ENCODE peak calls at places on chromosomes 16 and 17, in nine cellular contexts. B is psoas muscle; Q is Peyer's patch; J is HL-60; H is effector memory CD4-positive, alpha-beta T cell; K is tibial artery; E is heart right ventricle; U is neuronal stem cell; O is A673. A is an unnamed sample.

GRCh38 chr17:41324180-41325075 is 8.9 kb upstream of the KRTAP17-1 start:
- DNase-seq in B (no peak), Q (no peak), J (no peak), H (no peak), K (no peak), E (no peak), U (peak; percentile 12), O (no peak), A (no peak)

GRCh38 chr17:80254396-80255241 is 6.0 kb upstream of the RNF213 start:
- DNase-seq in B (no peak), Q (no peak), J (peak; percentile 50), H (peak; percentile 42), K (no peak), E (no peak), U (no peak), O (peak; percentile 54), A (peak; percentile 83)

GRCh38 chr16:85329999-85330693 is 217.9 kb upstream of the CIBAR2 start:
- DNase-seq in B (no peak), Q (no peak), J (no peak), H (no peak), K (no peak), E (no peak), U (peak; percentile 54), O (no peak), A (no peak)

GRCh38 chr16:70391881-70392481 is 45.3 kb downstream of the DDX19A start:
- DNase-seq in B (peak; percentile 90), Q (no peak), J (no peak), H (no peak), K (no peak), E (peak; percentile 31), U (no peak), O (no peak), A (no peak)

GRCh38 chr17:63775420-63775819 is 1.4 kb downstream of the DDX42 start:
- DNase-seq in B (no peak), Q (no peak), J (no peak), H (no peak), K (no peak), E (no peak), U (no peak), O (no peak), A (no peak)

GRCh38 chr16:49011807-49012345 is 269.8 kb downstream of the CBLN1 start:
- DNase-seq in B (no peak), Q (no peak), J (no peak), H (no peak), K (no peak), E (no peak), U (no peak), O (no peak), A (no peak)

GRCh38 chr17:6853764-6854442 is 22.4 kb upstream of the TEKT1 start:
- DNase-seq in B (no peak), Q (no peak), J (no peak), H (no peak), K (no peak), E (no peak), U (no peak), O (peak; percentile 45), A (no peak)

GRCh38 chr17:76416447-76416846 is 32.0 kb downstream of the SPHK1 start:
- DNase-seq in B (no peak), Q (no peak), J (no peak), H (no peak), K (peak; percentile 47), E (no peak), U (no peak), O (no peak), A (no peak)

GRCh38 chr16:31072540-31073072 is 1.4 kb downstream of the ZNF668 start:
- DNase-seq in B (no peak), Q (peak; percentile 49), J (peak; percentile 68), H (no peak), K (no peak), E (no peak), U (peak; percentile 24), O (peak; percentile 48), A (no peak)

GRCh38 chr17:6523330-6523729 is 33.0 kb downstream of the PITPNM3 start:
- DNase-seq in B (no peak), Q (no peak), J (no peak), H (no peak), K (peak; percentile 25), E (no peak), U (no peak), O (no peak), A (no peak)

GRCh38 chr16:17927015-17927414 is 409.5 kb downstream of the NPIPA8 start:
- DNase-seq in B (no peak), Q (no peak), J (no peak), H (no peak), K (no peak), E (no peak), U (no peak), O (no peak), A (no peak)

GRCh38 chr16:17917316-17918019 is 419.1 kb downstream of the NPIPA8 start:
- DNase-seq in B (no peak), Q (no peak), J (no peak), H (no peak), K (no peak), E (no peak), U (no peak), O (no peak), A (no peak)

DNA sequence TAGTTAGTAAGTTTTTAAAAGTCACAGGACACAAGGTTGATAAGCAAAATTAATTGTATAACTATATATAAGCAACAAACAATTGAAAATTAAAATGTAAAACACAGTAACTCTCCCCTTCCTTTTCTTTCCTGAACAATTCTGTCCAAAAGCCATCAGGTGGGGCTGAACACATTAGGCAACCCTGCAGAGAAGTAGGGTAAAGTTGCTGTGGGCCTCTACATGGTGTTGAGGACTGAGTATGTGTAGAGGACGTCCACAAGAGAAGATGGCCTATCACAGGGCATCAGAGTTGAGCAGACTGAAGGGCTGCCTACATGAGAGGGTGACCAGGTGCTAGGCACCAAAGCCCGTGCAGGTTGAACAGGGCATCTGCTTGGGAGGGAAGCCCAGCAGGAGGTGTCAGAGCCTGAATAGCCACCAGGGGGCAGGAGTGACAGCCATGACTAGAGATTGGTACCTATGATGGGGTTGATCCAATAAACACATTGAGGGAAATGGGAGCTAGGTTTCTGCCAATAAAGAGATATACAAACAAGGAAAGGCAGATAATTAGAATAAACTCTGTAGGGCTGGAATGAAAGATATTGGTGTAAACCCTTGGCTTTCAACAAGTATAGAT is 415.1 kb downstream of the NPIPA8 start:
- DNase-seq in B (no peak), Q (peak; percentile 64), J (peak; percentile 39), H (no peak), K (no peak), E (no peak), U (no peak), O (peak; percentile 31), A (no peak)
- H3K27ac ChIP-seq in B (no peak overlapping the region), Q (no peak overlapping the region), J (no peak overlapping the region), H (no peak overlapping the region), K (no peak overlapping the region), E (no peak overlapping the region), U (no peak overlapping the region), O (no peak overlapping the region), A (no peak overlapping the region)

DNA sequence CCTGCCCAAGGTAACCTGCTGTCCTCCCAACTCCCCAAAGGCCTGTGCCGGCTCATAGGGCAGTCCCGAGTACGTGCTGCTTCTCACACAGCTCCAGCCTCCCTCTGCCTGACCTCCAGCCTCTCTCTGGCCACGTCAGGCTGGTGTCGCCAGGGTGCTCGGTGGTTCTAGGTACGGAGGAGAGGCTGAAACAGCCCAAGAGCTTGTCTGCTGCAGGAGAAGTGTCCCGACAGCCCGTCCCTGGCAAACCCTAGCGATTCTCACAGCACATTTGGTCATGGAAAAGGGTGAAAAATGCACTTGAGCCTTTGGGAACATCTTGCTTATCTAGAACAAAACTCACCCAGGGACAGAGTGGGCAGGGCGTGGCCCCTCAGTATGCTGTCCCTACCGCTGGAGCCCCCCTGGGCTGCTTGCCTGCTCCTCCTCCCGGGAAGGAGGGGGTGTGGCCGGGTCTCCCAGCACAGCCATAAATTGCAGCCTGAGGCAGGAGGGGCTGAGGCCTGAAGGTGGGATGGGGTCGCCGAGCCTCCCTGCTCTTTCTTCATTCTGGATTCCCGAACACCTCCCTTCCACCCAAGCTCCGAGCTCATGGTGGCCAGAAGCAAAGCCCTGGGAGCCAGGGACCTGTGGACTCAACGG is 40.4 kb downstream of the TIMM22 start:
- DNase-seq in B (no peak), Q (no peak), J (no peak), H (no peak), K (no peak), E (no peak), U (no peak), O (no peak), A (no peak)
- H3K27ac ChIP-seq in B (no peak overlapping the region), Q (no peak overlapping the region), J (no peak overlapping the region), H (no peak overlapping the region), K (no peak overlapping the region), E (no peak overlapping the region), U (no peak overlapping the region), O (no peak overlapping the region), A (no peak overlapping the region)

DNA sequence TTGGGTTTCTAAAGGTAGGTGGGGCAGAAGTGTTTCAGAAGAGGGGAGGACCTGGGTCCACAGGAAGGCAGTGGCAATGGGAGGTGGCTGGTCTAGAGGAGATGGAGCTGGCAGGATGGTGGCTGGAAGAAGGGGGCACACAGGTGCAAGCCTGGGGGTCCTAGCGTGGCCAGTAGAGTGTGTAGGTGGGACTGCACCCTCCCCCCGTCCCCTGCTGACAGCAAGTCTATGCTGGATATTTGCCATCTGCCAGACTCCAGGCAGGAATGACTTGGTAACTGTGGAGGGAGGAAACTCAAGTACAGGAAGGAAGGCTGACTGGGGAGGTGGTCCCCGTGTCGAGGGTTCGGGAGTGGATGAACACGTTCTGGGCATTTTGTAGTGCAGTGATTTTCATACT is 8.6 kb downstream of the MED9 start:
- DNase-seq in B (no peak), Q (no peak), J (no peak), H (no peak), K (no peak), E (no peak), U (no peak), O (no peak), A (no peak)
- H3K27ac ChIP-seq in B (no peak overlapping the region), Q (no peak overlapping the region), J (no peak overlapping the region), H (no peak overlapping the region), K (no peak overlapping the region), E (no peak overlapping the region), U (no peak overlapping the region), O (no peak overlapping the region), A (no peak overlapping the region)

GRCh38 chr17:66996926-66997325 is 32.4 kb downstream of the CACNG4 start:
- DNase-seq in B (no peak), Q (no peak), J (no peak), H (no peak), K (no peak), E (no peak), U (no peak), O (no peak), A (no peak)
- H3K27ac ChIP-seq in B (no peak overlapping the region), Q (no peak overlapping the region), J (no peak overlapping the region), H (no peak overlapping the region), K (no peak overlapping the region), E (no peak overlapping the region), U (no peak overlapping the region), O (no peak overlapping the region), A (no peak overlapping the region)

GRCh38 chr17:78865682-78866390 is 25.2 kb upstream of the USP36 start:
- DNase-seq in B (peak; percentile 82), Q (peak; percentile 86), J (peak; percentile 77), H (peak; percentile 16), K (peak; percentile 93), E (peak; percentile 84), U (peak; percentile 81), O (peak; percentile 81), A (no peak)
- H3K27ac ChIP-seq in B (no peak overlapping the region), Q (no peak overlapping the region), J (no peak overlapping the region), H (no peak overlapping the region), K (peak overlapping the region; percentile 90), E (peak overlapping the region; percentile 13), U (no peak overlapping the region), O (no peak overlapping the region), A (no peak overlapping the region)